ENCODE peak calls at places on chromosomes 13 and 19, in seven cellular contexts. One of them, this sample, is unnamed.

GRCh38 chr19:55119053-55119452 is 1.6 kb upstream of the PPP1R12C start:
- DNase-seq in left lung: no peak
- DNase-seq in heart right ventricle: no peak
- DNase-seq in tibial artery: no peak
- DNase-seq in adrenal gland: no peak
- DNase-seq in psoas muscle: no peak
- DNase-seq in fibroblast of the aortic adventitia: no peak
- DNase-seq in this sample: peak

GRCh38 chr19:51480590-51480989 is 2.3 kb downstream of the CEACAM18 start:
- DNase-seq in adrenal gland: no peak
- DNase-seq in psoas muscle: no peak
- DNase-seq in tibial artery: no peak
- DNase-seq in fibroblast of the aortic adventitia: peak
- DNase-seq in heart right ventricle: no peak
- DNase-seq in left lung: no peak
- DNase-seq in this sample: no peak

GRCh38 chr13:37414667-37415066 is 183.9 kb downstream of the POSTN start:
- DNase-seq in tibial artery: no peak
- DNase-seq in left lung: no peak
- DNase-seq in fibroblast of the aortic adventitia: no peak
- DNase-seq in psoas muscle: no peak
- DNase-seq in heart right ventricle: no peak
- DNase-seq in adrenal gland: no peak
- DNase-seq in this sample: no peak

GRCh38 chr13:102286326-102286725 is 115.5 kb downstream of the FGF14 start:
- DNase-seq in psoas muscle: no peak
- DNase-seq in tibial artery: no peak
- DNase-seq in adrenal gland: no peak
- DNase-seq in heart right ventricle: no peak
- DNase-seq in fibroblast of the aortic adventitia: peak
- DNase-seq in left lung: no peak
- DNase-seq in this sample: peak

GRCh38 chr13:111031531-111031961 is 83.6 kb upstream of the ARHGEF7 start:
- DNase-seq in tibial artery: no peak
- DNase-seq in left lung: no peak
- DNase-seq in fibroblast of the aortic adventitia: peak
- DNase-seq in psoas muscle: peak
- DNase-seq in adrenal gland: peak
- DNase-seq in heart right ventricle: no peak
- DNase-seq in this sample: peak

GRCh38 chr19:57010541-57010940 is 109.2 kb upstream of the USP29 start:
- DNase-seq in heart right ventricle: no peak
- DNase-seq in adrenal gland: no peak
- DNase-seq in tibial artery: no peak
- DNase-seq in fibroblast of the aortic adventitia: no peak
- DNase-seq in left lung: no peak
- DNase-seq in psoas muscle: no peak
- DNase-seq in this sample: no peak

GRCh38 chr19:16778796-16779411 is 50.3 kb upstream of the SIN3B start:
- DNase-seq in fibroblast of the aortic adventitia: peak
- DNase-seq in left lung: no peak
- DNase-seq in adrenal gland: peak
- DNase-seq in psoas muscle: peak
- DNase-seq in tibial artery: peak
- DNase-seq in heart right ventricle: peak
- DNase-seq in this sample: peak

GRCh38 chr19:13234518-13234917 is 84.3 kb downstream of the IER2 start:
- DNase-seq in tibial artery: peak
- DNase-seq in left lung: no peak
- DNase-seq in heart right ventricle: peak
- DNase-seq in adrenal gland: no peak
- DNase-seq in psoas muscle: peak
- DNase-seq in fibroblast of the aortic adventitia: peak
- DNase-seq in this sample: peak

GRCh38 chr19:19239675-19240074 is 27.9 kb downstream of the NCAN start:
- DNase-seq in tibial artery: no peak
- DNase-seq in psoas muscle: no peak
- DNase-seq in heart right ventricle: no peak
- DNase-seq in fibroblast of the aortic adventitia: no peak
- DNase-seq in adrenal gland: no peak
- DNase-seq in left lung: no peak
- DNase-seq in this sample: no peak

GRCh38 chr13:38210928-38211596 is 138.6 kb upstream of the UFM1 start:
- DNase-seq in fibroblast of the aortic adventitia: no peak
- DNase-seq in adrenal gland: no peak
- DNase-seq in tibial artery: no peak
- DNase-seq in heart right ventricle: no peak
- DNase-seq in left lung: no peak
- DNase-seq in psoas muscle: no peak
- DNase-seq in this sample: no peak

GRCh38 chr19:33535176-33535575 is 13.6 kb upstream of the PEPD start:
- DNase-seq in fibroblast of the aortic adventitia: peak
- DNase-seq in adrenal gland: no peak
- DNase-seq in psoas muscle: no peak
- DNase-seq in heart right ventricle: no peak
- DNase-seq in tibial artery: no peak
- DNase-seq in left lung: no peak
- DNase-seq in this sample: peak

GRCh38 chr13:47499358-47500150 is 501.5 kb downstream of the SUCLA2 start:
- DNase-seq in fibroblast of the aortic adventitia: peak
- DNase-seq in psoas muscle: no peak
- DNase-seq in tibial artery: no peak
- DNase-seq in adrenal gland: no peak
- DNase-seq in left lung: no peak
- DNase-seq in heart right ventricle: no peak
- DNase-seq in this sample: peak

GRCh38 chr19:1567116-1567847 is 843 bp downstream of the MEX3D start:
- DNase-seq in tibial artery: no peak
- DNase-seq in fibroblast of the aortic adventitia: peak
- DNase-seq in adrenal gland: no peak
- DNase-seq in left lung: no peak
- DNase-seq in psoas muscle: no peak
- DNase-seq in heart right ventricle: no peak
- DNase-seq in this sample: no peak

GRCh38 chr13:30545320-30545719 is 72.4 kb upstream of the USPL1 start:
- DNase-seq in left lung: no peak
- DNase-seq in tibial artery: no peak
- DNase-seq in psoas muscle: no peak
- DNase-seq in heart right ventricle: no peak
- DNase-seq in adrenal gland: no peak
- DNase-seq in fibroblast of the aortic adventitia: no peak
- DNase-seq in this sample: no peak

GRCh38 chr19:15323496-15324235 is 8.7 kb downstream of the BRD4 start:
- DNase-seq in adrenal gland: peak
- DNase-seq in heart right ventricle: peak
- DNase-seq in tibial artery: peak
- DNase-seq in psoas muscle: peak
- DNase-seq in left lung: no peak
- DNase-seq in fibroblast of the aortic adventitia: peak
- DNase-seq in this sample: peak

GRCh38 chr19:802497-802887 is 5.2 kb downstream of the PTBP1 start:
- DNase-seq in fibroblast of the aortic adventitia: peak
- DNase-seq in heart right ventricle: no peak
- DNase-seq in psoas muscle: no peak
- DNase-seq in adrenal gland: no peak
- DNase-seq in left lung: no peak
- DNase-seq in tibial artery: no peak
- DNase-seq in this sample: peak

GRCh38 chr13:46523972-46524737 is 28.8 kb upstream of the LRCH1 start:
- DNase-seq in heart right ventricle: no peak
- DNase-seq in adrenal gland: no peak
- DNase-seq in psoas muscle: no peak
- DNase-seq in fibroblast of the aortic adventitia: peak
- DNase-seq in tibial artery: no peak
- DNase-seq in left lung: no peak
- DNase-seq in this sample: peak

GRCh38 chr19:49528211-49528771 is 488 bp downstream of the RCN3 start:
- DNase-seq in left lung: no peak
- DNase-seq in adrenal gland: no peak
- DNase-seq in heart right ventricle: peak
- DNase-seq in psoas muscle: peak
- DNase-seq in tibial artery: peak
- DNase-seq in fibroblast of the aortic adventitia: peak
- DNase-seq in this sample: peak

GRCh38 chr13:109402976-109403375 is 383.4 kb downstream of the IRS2 start:
- DNase-seq in adrenal gland: no peak
- DNase-seq in tibial artery: no peak
- DNase-seq in fibroblast of the aortic adventitia: no peak
- DNase-seq in left lung: no peak
- DNase-seq in psoas muscle: no peak
- DNase-seq in heart right ventricle: no peak
- DNase-seq in this sample: no peak

GRCh38 chr13:109401307-109401706 is 385.1 kb downstream of the IRS2 start:
- DNase-seq in left lung: no peak
- DNase-seq in adrenal gland: no peak
- DNase-seq in tibial artery: no peak
- DNase-seq in heart right ventricle: no peak
- DNase-seq in fibroblast of the aortic adventitia: no peak
- DNase-seq in psoas muscle: no peak
- DNase-seq in this sample: no peak

GRCh38 chr13:109400192-109400591 is 386.2 kb downstream of the IRS2 start:
- DNase-seq in left lung: peak
- DNase-seq in adrenal gland: peak
- DNase-seq in tibial artery: peak
- DNase-seq in psoas muscle: no peak
- DNase-seq in heart right ventricle: no peak
- DNase-seq in fibroblast of the aortic adventitia: no peak
- DNase-seq in this sample: no peak

GRCh38 chr13:109401891-109402290 is 384.5 kb downstream of the IRS2 start:
- DNase-seq in adrenal gland: no peak
- DNase-seq in heart right ventricle: no peak
- DNase-seq in fibroblast of the aortic adventitia: no peak
- DNase-seq in tibial artery: no peak
- DNase-seq in psoas muscle: no peak
- DNase-seq in left lung: no peak
- DNase-seq in this sample: no peak

DNA sequence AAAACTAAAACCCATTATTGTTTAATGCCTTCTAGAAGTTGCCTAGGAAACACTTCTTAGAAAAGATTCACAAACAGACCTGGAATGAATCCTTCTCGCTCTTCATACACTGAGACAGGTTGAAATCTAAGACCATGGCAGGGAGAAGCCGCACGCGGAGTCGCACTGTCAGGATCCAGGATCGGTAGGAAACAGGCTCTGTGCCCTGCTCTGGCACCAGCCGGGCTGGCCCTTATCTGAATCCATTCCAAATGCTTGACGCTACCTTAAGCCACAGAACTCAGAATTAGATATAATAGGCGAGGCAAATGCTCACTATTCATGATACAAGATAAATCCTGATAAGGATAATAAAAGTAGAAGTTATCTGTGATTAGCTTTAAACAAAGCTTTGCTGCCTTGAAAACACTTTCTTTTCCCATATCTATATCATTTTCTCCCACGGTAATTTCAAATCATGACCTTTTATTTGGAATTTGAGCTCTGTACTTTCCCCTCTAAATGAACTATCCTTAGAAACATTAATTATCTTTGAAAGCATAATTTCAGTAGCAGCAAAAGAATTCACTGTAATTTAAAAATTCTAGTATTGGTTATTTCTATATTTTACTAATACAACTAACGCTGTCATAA is 385.6 kb downstream of the IRS2 start:
- DNase-seq in psoas muscle: no peak
- DNase-seq in adrenal gland: no peak
- DNase-seq in tibial artery: no peak
- DNase-seq in fibroblast of the aortic adventitia: no peak
- DNase-seq in heart right ventricle: no peak
- DNase-seq in left lung: no peak
- DNase-seq in this sample: no peak
- H3K4me3 ChIP-seq in psoas muscle: no peak
- H3K4me3 ChIP-seq in adrenal gland: no peak
- H3K4me3 ChIP-seq in tibial artery: no peak
- H3K4me3 ChIP-seq in fibroblast of the aortic adventitia: no peak
- H3K4me3 ChIP-seq in heart right ventricle: no peak
- H3K4me3 ChIP-seq in left lung: no peak
- H3K4me3 ChIP-seq in this sample: no peak

DNA sequence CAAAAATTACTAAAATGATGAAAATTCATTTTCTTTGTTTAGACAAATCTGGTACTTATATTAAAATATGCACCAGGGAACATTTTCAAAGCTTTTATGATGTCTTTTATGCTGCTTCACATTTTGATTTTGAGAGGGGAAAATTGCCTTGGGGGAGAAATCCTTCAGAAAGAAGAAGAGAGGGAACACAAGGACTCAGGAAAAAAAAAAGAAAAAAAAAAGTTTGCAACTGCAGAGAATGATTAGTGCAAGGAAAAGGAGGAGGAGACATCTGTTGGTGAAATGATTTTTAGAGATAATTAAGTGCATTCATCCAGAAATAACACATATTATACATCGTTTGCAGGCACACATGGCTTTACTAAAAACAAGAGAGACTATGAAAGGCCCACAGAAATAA is 1058.3 kb downstream of the PCDH9 start:
- DNase-seq in heart right ventricle: no peak
- DNase-seq in adrenal gland: no peak
- DNase-seq in left lung: no peak
- DNase-seq in psoas muscle: no peak
- DNase-seq in tibial artery: no peak
- DNase-seq in fibroblast of the aortic adventitia: no peak
- DNase-seq in this sample: no peak
- H3K4me3 ChIP-seq in heart right ventricle: no peak
- H3K4me3 ChIP-seq in adrenal gland: no peak
- H3K4me3 ChIP-seq in left lung: no peak
- H3K4me3 ChIP-seq in psoas muscle: no peak
- H3K4me3 ChIP-seq in tibial artery: no peak
- H3K4me3 ChIP-seq in fibroblast of the aortic adventitia: no peak
- H3K4me3 ChIP-seq in this sample: no peak

GRCh38 chr19:29781582-29782580 is 29.9 kb upstream of the CCNE1 start:
- DNase-seq in tibial artery: no peak
- DNase-seq in left lung: peak
- DNase-seq in adrenal gland: no peak
- DNase-seq in psoas muscle: no peak
- DNase-seq in fibroblast of the aortic adventitia: no peak
- DNase-seq in heart right ventricle: no peak
- DNase-seq in this sample: no peak
- H3K4me3 ChIP-seq in tibial artery: no peak
- H3K4me3 ChIP-seq in left lung: no peak
- H3K4me3 ChIP-seq in adrenal gland: no peak
- H3K4me3 ChIP-seq in psoas muscle: no peak
- H3K4me3 ChIP-seq in fibroblast of the aortic adventitia: no peak
- H3K4me3 ChIP-seq in heart right ventricle: no peak
- H3K4me3 ChIP-seq in this sample: no peak

GRCh38 chr19:22528956-22529355 is 105.2 kb upstream of the ZNF492 start:
- DNase-seq in tibial artery: no peak
- DNase-seq in psoas muscle: no peak
- DNase-seq in heart right ventricle: no peak
- DNase-seq in left lung: no peak
- DNase-seq in fibroblast of the aortic adventitia: no peak
- DNase-seq in adrenal gland: no peak
- DNase-seq in this sample: no peak

GRCh38 chr19:22530042-22530441 is 104.1 kb upstream of the ZNF492 start:
- DNase-seq in adrenal gland: no peak
- DNase-seq in tibial artery: no peak
- DNase-seq in fibroblast of the aortic adventitia: no peak
- DNase-seq in psoas muscle: no peak
- DNase-seq in left lung: no peak
- DNase-seq in heart right ventricle: no peak
- DNase-seq in this sample: no peak

GRCh38 chr19:22532388-22533310 is 101.5 kb upstream of the ZNF492 start:
- DNase-seq in tibial artery: peak
- DNase-seq in fibroblast of the aortic adventitia: no peak
- DNase-seq in heart right ventricle: peak
- DNase-seq in adrenal gland: peak
- DNase-seq in psoas muscle: peak
- DNase-seq in left lung: peak
- DNase-seq in this sample: no peak

GRCh38 chr19:22533761-22534160 is 100.4 kb upstream of the ZNF492 start:
- DNase-seq in tibial artery: no peak
- DNase-seq in adrenal gland: no peak
- DNase-seq in left lung: no peak
- DNase-seq in heart right ventricle: no peak
- DNase-seq in psoas muscle: no peak
- DNase-seq in fibroblast of the aortic adventitia: no peak
- DNase-seq in this sample: no peak
- H3K4me3 ChIP-seq in tibial artery: no peak
- H3K4me3 ChIP-seq in adrenal gland: no peak
- H3K4me3 ChIP-seq in left lung: no peak
- H3K4me3 ChIP-seq in heart right ventricle: no peak
- H3K4me3 ChIP-seq in psoas muscle: no peak
- H3K4me3 ChIP-seq in fibroblast of the aortic adventitia: no peak
- H3K4me3 ChIP-seq in this sample: no peak

This sample was measured in fibroblast of mammary gland.